ENCODE peak calls at places on chromosomes 7 and 10, in eight cellular contexts. Q, Y, E, C, J, G, N and S are unnamed samples.

GRCh38 chr7:23207029-23207428 is 25.2 kb downstream of the NUP42 start:
- DNase-seq in Q (no peak), Y (no peak), E (no peak), C (no peak), J (no peak), G (no peak), N (no peak), S (no peak)

GRCh38 chr10:681670-682318 is 7.7 kb downstream of the DIP2C start:
- DNase-seq in Q (no peak), Y (peak), E (no peak), C (no peak), J (no peak), G (no peak), N (no peak), S (peak)

GRCh38 chr7:39754326-39755120 is 131.2 kb downstream of the RALA start:
- DNase-seq in Q (no peak), Y (peak), E (no peak), C (no peak), J (no peak), G (no peak), N (peak), S (peak)

GRCh38 chr10:79049931-79050895 is 18.6 kb upstream of the ZMIZ1 start:
- DNase-seq in Q (peak), Y (peak), E (no peak), C (no peak), J (no peak), G (no peak), N (peak), S (no peak)

GRCh38 chr10:122646511-122647382 is 52.9 kb downstream of the C10orf120 start:
- DNase-seq in Q (no peak), Y (no peak), E (peak), C (no peak), J (no peak), G (no peak), N (no peak), S (no peak)

GRCh38 chr7:47148541-47149207 is 433.2 kb downstream of the TNS3 start:
- DNase-seq in Q (no peak), Y (peak), E (peak), C (no peak), J (no peak), G (no peak), N (no peak), S (peak)

GRCh38 chr7:42880392-42880791 is 31.5 kb downstream of the C7orf25 start:
- DNase-seq in Q (no peak), Y (no peak), E (no peak), C (no peak), J (no peak), G (no peak), N (no peak), S (no peak)

GRCh38 chr7:29480456-29480855 is 83.2 kb upstream of the PRR15 start:
- DNase-seq in Q (no peak), Y (no peak), E (no peak), C (no peak), J (no peak), G (no peak), N (no peak), S (peak)

GRCh38 chr10:15046626-15047025 is 2.9 kb downstream of the OLAH start:
- DNase-seq in Q (no peak), Y (peak), E (no peak), C (no peak), J (no peak), G (no peak), N (no peak), S (peak)

GRCh38 chr7:158107806-158108205 is 479.8 kb downstream of the PTPRN2 start:
- DNase-seq in Q (no peak), Y (no peak), E (no peak), C (no peak), J (no peak), G (no peak), N (no peak), S (no peak)

GRCh38 chr10:4541292-4541691 is 284.7 kb upstream of the AKR1E2 start:
- DNase-seq in Q (peak), Y (peak), E (no peak), C (peak), J (no peak), G (peak), N (no peak), S (peak)

GRCh38 chr7:116443101-116443523 is 56.4 kb upstream of the CAV2 start:
- DNase-seq in Q (no peak), Y (peak), E (no peak), C (peak), J (no peak), G (peak), N (no peak), S (peak)

GRCh38 chr10:117167346-117168134 is 29.5 kb upstream of the VAX1 start:
- DNase-seq in Q (no peak), Y (no peak), E (no peak), C (no peak), J (peak), G (no peak), N (no peak), S (no peak)

GRCh38 chr7:155269766-155270585 is 27.7 kb upstream of the INSIG1 start:
- DNase-seq in Q (no peak), Y (peak), E (no peak), C (no peak), J (no peak), G (no peak), N (no peak), S (peak)

GRCh38 chr10:9957352-9957751 is 1060.3 kb upstream of the CELF2 start:
- DNase-seq in Q (no peak), Y (peak), E (no peak), C (no peak), J (no peak), G (no peak), N (no peak), S (peak)

GRCh38 chr7:116249969-116250553 is 39.7 kb downstream of the TES start:
- DNase-seq in Q (no peak), Y (peak), E (peak), C (no peak), J (peak), G (no peak), N (no peak), S (peak)

GRCh38 chr7:77455334-77455733 is 39.2 kb upstream of the GSAP start:
- DNase-seq in Q (peak), Y (peak), E (no peak), C (peak), J (no peak), G (peak), N (no peak), S (peak)

GRCh38 chr10:124450010-124450782 is at the start of gene NKX1-2:
- DNase-seq in Q (no peak), Y (no peak), E (peak), C (no peak), J (peak), G (no peak), N (no peak), S (no peak)

GRCh38 chr10:70587045-70587658 is 15.4 kb downstream of the PRF1 start:
- DNase-seq in Q (no peak), Y (no peak), E (no peak), C (no peak), J (no peak), G (no peak), N (no peak), S (no peak)

GRCh38 chr10:86635402-86635801 is 18.9 kb upstream of the OPN4 start:
- DNase-seq in Q (no peak), Y (peak), E (no peak), C (no peak), J (no peak), G (no peak), N (no peak), S (peak)

GRCh38 chr10:105352281-105352680 is 711.2 kb downstream of the SORCS3 start:
- DNase-seq in Q (no peak), Y (no peak), E (no peak), C (no peak), J (no peak), G (no peak), N (no peak), S (no peak)

GRCh38 chr10:114653926-114654325 is 4.1 kb downstream of the ABLIM1 start:
- DNase-seq in Q (no peak), Y (no peak), E (no peak), C (no peak), J (no peak), G (no peak), N (no peak), S (no peak)

DNA sequence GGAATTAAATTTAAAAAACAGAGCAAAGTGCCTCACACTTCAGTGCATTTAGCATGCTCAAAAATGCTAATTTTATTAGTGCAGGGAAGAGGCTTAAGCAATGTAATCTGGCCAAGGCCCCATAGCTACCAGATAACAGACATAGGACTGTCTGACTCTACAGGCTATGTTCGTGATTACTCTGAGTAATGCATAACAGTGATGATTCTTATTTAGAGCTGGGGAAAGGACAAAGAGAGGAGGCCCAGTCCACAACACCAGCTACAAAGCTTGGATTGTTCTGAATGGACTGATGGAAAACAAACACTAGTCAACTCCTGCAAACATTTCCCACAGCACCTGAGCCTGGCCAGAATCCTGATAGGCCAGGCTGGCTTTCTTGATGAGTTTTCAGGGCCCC is 8.4 kb upstream of the CH25H start:
- DNase-seq in Q (no peak), Y (peak), E (no peak), C (no peak), J (no peak), G (no peak), N (no peak), S (no peak)
- H3K4me3 ChIP-seq in Q (no peak), Y (no peak), E (no peak), C (no peak), J (no peak), G (no peak), N (no peak), S (no peak)

GRCh38 chr10:101303087-101303753 is 50.7 kb upstream of the BTRC start:
- DNase-seq in Q (no peak), Y (no peak), E (no peak), C (no peak), J (no peak), G (no peak), N (no peak), S (no peak)

GRCh38 chr10:101304316-101304715 is 49.6 kb upstream of the BTRC start:
- DNase-seq in Q (no peak), Y (no peak), E (no peak), C (no peak), J (no peak), G (no peak), N (no peak), S (no peak)

GRCh38 chr10:101299211-101299610 is 54.8 kb upstream of the BTRC start:
- DNase-seq in Q (no peak), Y (no peak), E (no peak), C (no peak), J (no peak), G (no peak), N (no peak), S (no peak)

GRCh38 chr10:101297901-101298451 is 56.0 kb upstream of the BTRC start:
- DNase-seq in Q (peak), Y (peak), E (peak), C (no peak), J (peak), G (peak), N (peak), S (peak)

DNA sequence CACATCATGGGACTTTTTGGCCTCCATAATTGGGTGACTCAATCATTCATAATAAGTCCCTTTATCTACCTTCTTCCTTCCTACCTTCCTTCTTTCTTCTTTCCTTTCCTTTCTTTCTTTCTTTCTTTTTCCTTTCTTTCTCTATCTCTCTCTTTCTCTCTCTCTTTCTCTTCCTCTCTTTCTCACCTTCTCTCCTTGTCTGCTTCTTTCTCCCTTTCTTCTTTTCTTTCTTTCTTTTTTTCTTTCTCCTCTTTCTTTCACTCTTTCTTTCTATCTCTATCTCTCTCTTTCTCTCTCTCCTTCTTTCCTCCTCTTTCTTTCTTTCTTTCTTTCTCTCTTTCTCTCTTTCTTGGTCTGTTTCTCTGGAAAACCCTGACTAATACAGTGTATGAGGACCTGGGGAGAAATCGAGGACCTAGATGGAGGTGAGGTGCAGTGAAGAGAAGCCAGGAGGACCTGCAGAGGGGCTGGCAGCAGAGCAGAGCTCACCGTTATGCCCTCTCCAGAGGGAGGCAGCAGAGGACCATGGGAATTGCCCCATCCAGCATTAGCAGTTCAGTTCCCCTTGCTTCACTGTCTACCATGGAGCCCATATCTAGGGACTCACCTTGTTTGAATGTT is 52.7 kb upstream of the BTRC start:
- DNase-seq in Q (peak), Y (peak), E (peak), C (no peak), J (peak), G (no peak), N (no peak), S (peak)
- TF ChIP-seq CTCF in Q (peak), Y (peak), E (peak), C (peak), J (peak), G (peak), N (peak), S (peak)

GRCh38 chr7:816751-817671 is 15.3 kb upstream of the SUN1 start:
- DNase-seq in Q (peak), Y (no peak), E (peak), C (no peak), J (peak), G (no peak), N (peak), S (peak)

GRCh38 chr7:820341-820740 is 11.9 kb upstream of the SUN1 start:
- DNase-seq in Q (no peak), Y (no peak), E (no peak), C (no peak), J (no peak), G (no peak), N (no peak), S (no peak)

GRCh38 chr7:816300-816750 is 16.0 kb upstream of the SUN1 start:
- DNase-seq in Q (peak), Y (peak), E (peak), C (peak), J (peak), G (peak), N (peak), S (peak)

GRCh38 chr7:815284-816216 is 16.7 kb upstream of the SUN1 start:
- DNase-seq in Q (peak), Y (no peak), E (peak), C (no peak), J (peak), G (no peak), N (peak), S (no peak)

GRCh38 chr7:818031-818699 is 14.1 kb upstream of the SUN1 start:
- DNase-seq in Q (no peak), Y (peak), E (no peak), C (peak), J (no peak), G (no peak), N (no peak), S (no peak)
- H3K4me3 ChIP-seq in Q (no peak), Y (no peak), E (no peak), C (no peak), J (peak), G (peak), N (peak), S (no peak)

GRCh38 chr7:129827467-129827990 is 125.2 kb downstream of the UBE2H start:
- DNase-seq in Q (no peak), Y (no peak), E (no peak), C (no peak), J (no peak), G (no peak), N (no peak), S (no peak)
- TF ChIP-seq CTCF in Q (no peak), Y (no peak), E (no peak), C (no peak), J (no peak), G (no peak), N (no peak), S (no peak)

GRCh38 chr7:135758531-135758932 is 9.9 kb upstream of the FAM180A start:
- DNase-seq in Q (no peak), Y (peak), E (no peak), C (no peak), J (peak), G (no peak), N (no peak), S (peak)

GRCh38 chr7:135756191-135756590 is 7.6 kb upstream of the FAM180A start:
- DNase-seq in Q (no peak), Y (no peak), E (no peak), C (no peak), J (no peak), G (no peak), N (no peak), S (no peak)

GRCh38 chr7:135753616-135754413 is 5.2 kb upstream of the FAM180A start:
- DNase-seq in Q (no peak), Y (no peak), E (no peak), C (no peak), J (no peak), G (no peak), N (no peak), S (no peak)

GRCh38 chr7:135757719-135758411 is 9.3 kb upstream of the FAM180A start:
- DNase-seq in Q (no peak), Y (peak), E (no peak), C (no peak), J (no peak), G (no peak), N (no peak), S (peak)

DNA sequence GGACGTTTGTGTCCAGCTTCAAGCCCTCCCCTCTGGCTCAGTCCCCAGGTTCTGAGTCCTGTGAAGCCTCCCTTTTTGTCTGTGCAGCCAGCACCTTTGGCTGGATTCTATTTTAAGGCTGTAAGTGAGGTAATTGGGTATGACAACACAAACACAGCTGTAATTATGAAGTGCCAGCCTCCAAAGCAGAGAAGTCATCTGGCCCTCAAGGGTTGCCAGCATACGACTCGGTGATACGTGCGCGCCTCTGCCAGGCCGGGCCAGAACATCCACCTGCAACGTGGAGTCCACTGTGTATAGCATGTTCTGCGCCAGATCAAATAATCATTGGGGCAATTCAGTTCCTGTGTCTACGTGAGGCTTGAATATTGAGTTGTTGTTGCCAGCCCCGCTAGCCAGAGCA is 6.7 kb upstream of the FAM180A start:
- DNase-seq in Q (no peak), Y (no peak), E (no peak), C (no peak), J (no peak), G (no peak), N (no peak), S (no peak)
- H3K4me3 ChIP-seq in Q (no peak), Y (no peak), E (no peak), C (no peak), J (no peak), G (no peak), N (no peak), S (no peak)

GRCh38 chr7:55365680-55366460 is 733 bp downstream of the LANCL2 start:
- DNase-seq in Q (peak), Y (peak), E (peak), C (peak), J (peak), G (peak), N (peak), S (peak)
- TF ChIP-seq CTCF in Q (peak), Y (peak), E (peak), C (peak), J (peak), G (peak), N (peak), S (peak)

GRCh38 chr7:100865971-100866720 is 1.0 kb upstream of the TRIP6 start:
- DNase-seq in Q (peak), Y (no peak), E (no peak), C (no peak), J (no peak), G (no peak), N (peak), S (no peak)

GRCh38 chr7:100866721-100867039 is 507 bp upstream of the TRIP6 start:
- DNase-seq in Q (no peak), Y (no peak), E (no peak), C (no peak), J (no peak), G (no peak), N (no peak), S (no peak)

GRCh38 chr7:100865372-100865911 is 1.7 kb upstream of the TRIP6 start:
- DNase-seq in Q (no peak), Y (peak), E (no peak), C (no peak), J (no peak), G (no peak), N (no peak), S (no peak)

GRCh38 chr7:100867796-100868485 is 754 bp downstream of the TRIP6 start:
- DNase-seq in Q (no peak), Y (no peak), E (no peak), C (no peak), J (peak), G (no peak), N (no peak), S (no peak)

GRCh38 chr7:100867040-100867795 is at the start of gene TRIP6:
- DNase-seq in Q (peak), Y (peak), E (peak), C (peak), J (peak), G (no peak), N (peak), S (peak)
- H3K4me3 ChIP-seq in Q (peak), Y (peak), E (peak), C (peak), J (peak), G (no peak), N (peak), S (peak)

GRCh38 chr7:108000875-108001758 is 1.8 kb downstream of the LAMB1 start:
- DNase-seq in Q (peak), Y (peak), E (peak), C (no peak), J (peak), G (no peak), N (peak), S (peak)
- TF ChIP-seq CTCF in Q (peak), Y (peak), E (peak), C (peak), J (peak), G (peak), N (no peak), S (peak)

DNA sequence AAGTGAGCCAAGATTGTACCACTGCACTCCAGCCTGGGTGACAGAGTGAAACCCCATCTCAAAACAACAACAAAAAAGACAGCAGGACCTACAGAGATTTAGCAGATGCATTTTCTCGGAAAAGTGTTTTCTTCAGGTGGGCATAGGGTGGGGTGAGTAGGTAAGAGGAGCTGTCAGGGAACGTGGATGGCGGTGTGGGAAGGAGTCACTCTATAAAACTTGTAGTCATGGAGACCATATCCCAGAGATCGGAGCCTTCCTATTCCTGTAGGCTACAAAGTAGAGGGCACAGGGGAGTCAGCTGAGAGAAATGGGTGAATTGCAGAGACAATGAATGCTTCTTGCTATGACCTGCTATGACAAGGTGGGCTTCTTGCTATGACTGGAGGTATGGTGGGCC is 283.0 kb upstream of the FOXK1 start:
- DNase-seq in Q (no peak), Y (no peak), E (no peak), C (no peak), J (no peak), G (no peak), N (no peak), S (no peak)
- H3K4me3 ChIP-seq in Q (no peak), Y (no peak), E (no peak), C (no peak), J (no peak), G (no peak), N (no peak), S (no peak)